ENCODE peak calls at places on chromosomes 3 and 15, in six cellular contexts. T, F, X, G, H and Z are unnamed samples.
A peak's percentile ranks its signal among the peaks of the same experiment; 100 is the strongest.

GRCh38 chr15:39419651-39420050 is 161.2 kb upstream of the THBS1 start:
- DNase-seq in H (no peak), G (no peak), X (no peak), F (no peak), T (no peak), Z (no peak)

GRCh38 chr15:34122771-34123183 is 20.9 kb downstream of the PGBD4 start:
- DNase-seq in T (no peak), G (peak; percentile 15), X (no peak), F (peak; percentile 89), H (no peak), Z (no peak)

GRCh38 chr3:54836876-54837275 is 91.0 kb downstream of the LRTM1 start:
- DNase-seq in G (no peak), F (no peak), X (no peak), T (no peak), H (no peak), Z (no peak)

GRCh38 chr3:54772046-54772445 is 155.8 kb downstream of the LRTM1 start:
- DNase-seq in T (no peak), X (no peak), H (no peak), F (no peak), G (no peak), Z (no peak)

GRCh38 chr3:150147776-150148175 is 177.1 kb upstream of the PFN2 start:
- DNase-seq in T (no peak), H (no peak), X (no peak), F (peak; percentile 91), G (no peak), Z (no peak)

GRCh38 chr3:39727415-39727814 is 82.0 kb upstream of the MYRIP start:
- DNase-seq in T (no peak), X (peak; percentile 46), H (no peak), G (no peak), F (no peak), Z (no peak)

GRCh38 chr3:24253336-24253735 is 241.3 kb downstream of the THRB start:
- DNase-seq in F (no peak), T (no peak), X (no peak), G (no peak), H (no peak), Z (no peak)

GRCh38 chr3:142315083-142315482 is 89.7 kb upstream of the GK5 start:
- DNase-seq in H (no peak), G (no peak), T (no peak), F (peak; percentile 72), X (no peak), Z (no peak)

GRCh38 chr15:90219421-90220141 is 14.2 kb downstream of the CIB1 start:
- DNase-seq in T (no peak), F (no peak), G (peak; percentile 67), X (peak; percentile 76), H (no peak), Z (no peak)

GRCh38 chr3:67109651-67110204 is 111.6 kb downstream of the KBTBD8 start:
- DNase-seq in G (peak; percentile 6), F (peak; percentile 83), H (peak; percentile 18), T (no peak), X (peak; percentile 52), Z (no peak)

GRCh38 chr3:52763466-52763865 is 7.3 kb downstream of the NEK4 start:
- DNase-seq in G (no peak), F (no peak), T (no peak), X (no peak), H (no peak), Z (no peak)

GRCh38 chr15:37819191-37819590 is 115.2 kb upstream of the TMCO5A start:
- DNase-seq in G (no peak), H (no peak), F (peak; percentile 15), X (no peak), T (no peak), Z (no peak)

GRCh38 chr3:151908399-151908798 is 35.0 kb downstream of the SUCNR1 start:
- DNase-seq in F (no peak), X (no peak), T (no peak), H (no peak), G (no peak), Z (no peak)

GRCh38 chr3:56874269-56874668 is 72.5 kb upstream of the ARHGEF3 start:
- DNase-seq in H (no peak), X (no peak), T (no peak), F (no peak), G (no peak), Z (no peak)

GRCh38 chr3:184570501-184570900 is 8.9 kb downstream of the EPHB3 start:
- DNase-seq in T (no peak), H (no peak), F (no peak), X (peak; percentile 92), G (no peak), Z (no peak)

GRCh38 chr3:183437696-183438564 is 9.5 kb upstream of the MCF2L2 start:
- DNase-seq in H (no peak), F (no peak), G (no peak), T (peak; percentile 45), X (no peak), Z (peak; percentile 34)

GRCh38 chr15:86624261-86625036 is 544.8 kb downstream of the AGBL1 start:
- DNase-seq in T (peak; percentile 61), G (no peak), X (peak; percentile 84), F (peak; percentile 90), H (no peak), Z (no peak)

GRCh38 chr3:4848176-4848575 is 131.1 kb upstream of the BHLHE40 start:
- DNase-seq in F (no peak), X (no peak), H (no peak), G (no peak), T (no peak), Z (no peak)

GRCh38 chr15:90463381-90463780 is 66.3 kb upstream of the CRTC3 start:
- DNase-seq in G (peak; percentile 52), X (no peak), H (no peak), T (no peak), F (peak; percentile 85), Z (no peak)

GRCh38 chr3:105867690-105868449 is 942 bp downstream of the CBLB start:
- DNase-seq in G (no peak), X (no peak), F (peak; percentile 42), H (no peak), T (no peak), Z (no peak)

GRCh38 chr15:63379492-63380150 is 2.0 kb downstream of the CA12 start:
- DNase-seq in G (no peak), T (no peak), H (no peak), F (no peak), X (no peak), Z (no peak)

GRCh38 chr3:50238549-50239026 is 2.6 kb downstream of the GNAI2 start:
- DNase-seq in F (no peak), X (no peak), H (no peak), G (no peak), T (peak; percentile 90), Z (no peak)
- TF ChIP-seq CTCF in F (peak; percentile 6), X (no peak), H (no peak), G (no peak), T (no peak), Z (no peak)

GRCh38 chr3:126960604-126960995 is 22.3 kb upstream of the PLXNA1 start:
- DNase-seq in X (no peak), H (no peak), F (no peak), T (no peak), G (no peak), Z (no peak)
- TF ChIP-seq CTCF in X (no peak), H (no peak), F (no peak), T (no peak), G (no peak), Z (no peak)

GRCh38 chr15:72771329-72771725 is 12.2 kb downstream of the ADPGK start:
- DNase-seq in H (no peak), X (peak; percentile 36), G (no peak), T (no peak), F (no peak), Z (no peak)
- TF ChIP-seq CTCF in H (no peak), X (no peak), G (no peak), T (no peak), F (no peak), Z (no peak)

GRCh38 chr15:94154255-94154654 is 77.1 kb upstream of the MCTP2 start:
- DNase-seq in X (no peak), F (no peak), G (no peak), T (no peak), H (no peak), Z (no peak)
- TF ChIP-seq CTCF in X (peak; percentile 29), F (no peak), G (no peak), T (no peak), H (no peak), Z (no peak)

GRCh38 chr3:98906230-98906629 is 4.7 kb upstream of the DCBLD2 start:
- DNase-seq in T (no peak), X (no peak), H (peak; percentile 54), F (peak; percentile 88), G (no peak), Z (no peak)

GRCh38 chr3:98903099-98903498 is 1.6 kb upstream of the DCBLD2 start:
- DNase-seq in G (no peak), H (peak; percentile 51), T (no peak), F (peak; percentile 43), X (no peak), Z (no peak)

GRCh38 chr3:98902341-98902740 is 846 bp upstream of the DCBLD2 start:
- DNase-seq in G (no peak), H (no peak), T (no peak), X (no peak), F (peak; percentile 14), Z (no peak)

GRCh38 chr3:98901465-98902174 is at the start of gene DCBLD2:
- DNase-seq in T (peak; percentile 98), X (peak; percentile 99), H (peak; percentile 96), F (peak; percentile 100), G (peak; percentile 99), Z (peak; percentile 99)

DNA sequence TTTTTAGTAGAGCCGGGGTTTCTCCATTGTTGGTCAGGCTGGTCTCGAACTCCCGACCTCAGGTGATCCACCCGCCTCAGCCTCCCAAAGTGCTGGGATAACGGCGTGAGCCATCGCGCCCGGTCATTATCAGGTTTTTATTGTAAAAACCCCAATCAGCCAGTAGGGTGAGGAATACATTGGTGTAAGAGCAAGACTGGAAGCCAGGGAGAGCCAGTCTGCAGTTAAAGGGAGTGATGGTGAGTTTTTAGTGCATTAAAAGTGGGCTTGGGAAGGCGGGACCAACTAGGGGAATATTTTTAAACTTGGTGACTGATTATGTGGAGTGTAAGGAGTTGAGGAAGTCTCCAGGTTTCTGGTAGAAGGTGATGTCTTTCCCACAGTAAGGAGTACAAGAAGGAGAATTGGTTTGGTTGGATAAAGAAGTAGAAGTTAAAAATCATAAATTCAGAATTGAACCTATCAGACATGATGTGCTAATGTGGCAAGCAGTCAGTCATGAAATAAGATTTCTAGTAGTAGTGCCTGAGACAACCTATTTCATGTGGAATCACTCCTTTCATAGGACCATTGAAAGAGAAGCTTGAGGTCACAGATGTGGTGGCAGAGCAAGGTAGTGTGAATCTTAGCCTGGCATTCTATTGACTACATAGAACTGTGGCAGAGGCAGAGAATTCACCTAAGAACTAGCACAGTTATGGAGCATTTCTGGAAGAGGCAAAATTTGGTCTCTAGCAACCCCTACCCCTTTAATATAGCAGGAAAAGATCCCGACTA is 2.4 kb upstream of the DCBLD2 start:
- DNase-seq in F (peak; percentile 9), X (no peak), T (no peak), G (no peak), H (no peak), Z (no peak)
- TF ChIP-seq CTCF in F (no peak), X (no peak), T (no peak), G (no peak), H (peak; percentile 18), Z (no peak)

GRCh38 chr15:53808058-53808703 is 48.7 kb upstream of the WDR72 start:
- DNase-seq in F (peak; percentile 1), T (no peak), H (no peak), G (peak; percentile 10), X (peak; percentile 1), Z (no peak)

GRCh38 chr15:53807500-53807899 is 48.0 kb upstream of the WDR72 start:
- DNase-seq in F (no peak), G (no peak), X (no peak), H (no peak), T (no peak), Z (no peak)

GRCh38 chr15:53811530-53811929 is 52.1 kb upstream of the WDR72 start:
- DNase-seq in T (no peak), X (peak; percentile 12), F (no peak), G (no peak), H (peak; percentile 7), Z (no peak)
- TF ChIP-seq CTCF in T (no peak), X (peak; percentile 35), F (no peak), G (no peak), H (peak; percentile 7), Z (peak; percentile 54)